ENCODE peak calls at places on chromosomes 13 and 19, in seven cellular contexts. One of them, this sample, is unnamed.
A peak's percentile ranks its signal among the peaks of the same experiment; 100 is the strongest.

GRCh38 chr13:96816874-96817273 is 177.4 kb downstream of the OXGR1 start:
- DNase-seq in SK-N-SH: no peak
- DNase-seq in K562: no peak
- DNase-seq in HepG2: no peak
- DNase-seq in GM12878: no peak
- DNase-seq in H1: no peak
- DNase-seq in HCT116: no peak
- DNase-seq in this sample: peak; percentile 30

GRCh38 chr13:48769107-48769704 is 115.5 kb downstream of the CYSLTR2 start:
- DNase-seq in K562: peak; percentile 57
- DNase-seq in SK-N-SH: peak; percentile 60
- DNase-seq in GM12878: peak; percentile 68
- DNase-seq in HCT116: peak; percentile 85
- DNase-seq in H1: peak; percentile 36
- DNase-seq in HepG2: peak; percentile 82
- DNase-seq in this sample: peak; percentile 72

GRCh38 chr19:15439821-15440641 is 9.7 kb downstream of the WIZ start:
- DNase-seq in GM12878: no peak
- DNase-seq in HCT116: no peak
- DNase-seq in H1: no peak
- DNase-seq in SK-N-SH: no peak
- DNase-seq in K562: no peak
- DNase-seq in HepG2: no peak
- DNase-seq in this sample: no peak

GRCh38 chr19:48490980-48491792 is 20.4 kb downstream of the LMTK3 start:
- DNase-seq in HepG2: no peak
- DNase-seq in H1: no peak
- DNase-seq in K562: peak; percentile 96
- DNase-seq in SK-N-SH: peak; percentile 82
- DNase-seq in GM12878: no peak
- DNase-seq in HCT116: peak; percentile 71
- DNase-seq in this sample: no peak

GRCh38 chr13:46121597-46122163 is 16.8 kb upstream of the CPB2 start:
- DNase-seq in HCT116: no peak
- DNase-seq in SK-N-SH: no peak
- DNase-seq in GM12878: no peak
- DNase-seq in HepG2: peak; percentile 32
- DNase-seq in K562: no peak
- DNase-seq in H1: no peak
- DNase-seq in this sample: no peak

GRCh38 chr13:25371608-25372274 is at the start of gene ATP8A2:
- DNase-seq in GM12878: no peak
- DNase-seq in K562: peak; percentile 39
- DNase-seq in H1: no peak
- DNase-seq in HCT116: no peak
- DNase-seq in HepG2: no peak
- DNase-seq in SK-N-SH: peak; percentile 82
- DNase-seq in this sample: no peak

GRCh38 chr19:52735734-52736133 is 890 bp upstream of the ZNF611 start:
- DNase-seq in SK-N-SH: no peak
- DNase-seq in K562: no peak
- DNase-seq in GM12878: no peak
- DNase-seq in HCT116: no peak
- DNase-seq in HepG2: peak; percentile 51
- DNase-seq in H1: peak; percentile 88
- DNase-seq in this sample: peak; percentile 91

GRCh38 chr19:28242317-28242927 is 970.5 kb downstream of the UQCRFS1 start:
- DNase-seq in H1: no peak
- DNase-seq in GM12878: no peak
- DNase-seq in HCT116: no peak
- DNase-seq in HepG2: no peak
- DNase-seq in K562: peak; percentile 67
- DNase-seq in SK-N-SH: peak; percentile 44
- DNase-seq in this sample: peak; percentile 60

GRCh38 chr19:19355606-19356139 is 35.0 kb downstream of the MAU2 start:
- DNase-seq in H1: no peak
- DNase-seq in HepG2: no peak
- DNase-seq in SK-N-SH: no peak
- DNase-seq in GM12878: no peak
- DNase-seq in HCT116: no peak
- DNase-seq in K562: no peak
- DNase-seq in this sample: no peak

GRCh38 chr19:56969726-56970125 is 129.2 kb upstream of the PEG3 start:
- DNase-seq in GM12878: no peak
- DNase-seq in HepG2: no peak
- DNase-seq in H1: no peak
- DNase-seq in HCT116: no peak
- DNase-seq in K562: no peak
- DNase-seq in SK-N-SH: no peak
- DNase-seq in this sample: no peak

GRCh38 chr19:1063030-1063908 is 3.7 kb upstream of the ARHGAP45 start:
- DNase-seq in H1: no peak
- DNase-seq in HepG2: no peak
- DNase-seq in SK-N-SH: peak; percentile 64
- DNase-seq in K562: peak; percentile 87
- DNase-seq in HCT116: peak; percentile 78
- DNase-seq in GM12878: no peak
- DNase-seq in this sample: no peak

GRCh38 chr13:42049454-42049780 is 969 bp downstream of the DGKH start:
- DNase-seq in H1: no peak
- DNase-seq in GM12878: peak; percentile 8
- DNase-seq in K562: no peak
- DNase-seq in SK-N-SH: no peak
- DNase-seq in HepG2: no peak
- DNase-seq in HCT116: no peak
- DNase-seq in this sample: no peak

GRCh38 chr13:76795701-76796695 is 90.2 kb downstream of the KCTD12 start:
- DNase-seq in HCT116: no peak
- DNase-seq in SK-N-SH: no peak
- DNase-seq in GM12878: no peak
- DNase-seq in H1: no peak
- DNase-seq in K562: no peak
- DNase-seq in HepG2: no peak
- DNase-seq in this sample: no peak

GRCh38 chr13:82257790-82258507 is 1624.3 kb downstream of the SLITRK1 start:
- DNase-seq in GM12878: no peak
- DNase-seq in H1: no peak
- DNase-seq in HCT116: no peak
- DNase-seq in SK-N-SH: no peak
- DNase-seq in K562: no peak
- DNase-seq in HepG2: no peak
- DNase-seq in this sample: no peak

GRCh38 chr13:42551611-42552010 is 22.3 kb upstream of the TNFSF11 start:
- DNase-seq in HepG2: no peak
- DNase-seq in H1: no peak
- DNase-seq in GM12878: no peak
- DNase-seq in SK-N-SH: no peak
- DNase-seq in K562: no peak
- DNase-seq in HCT116: no peak
- DNase-seq in this sample: no peak

GRCh38 chr19:4991996-4992698 is 23.2 kb downstream of the KDM4B start:
- DNase-seq in H1: no peak
- DNase-seq in HCT116: no peak
- DNase-seq in K562: no peak
- DNase-seq in GM12878: no peak
- DNase-seq in SK-N-SH: peak; percentile 5
- DNase-seq in HepG2: no peak
- DNase-seq in this sample: no peak

GRCh38 chr19:50702870-50703829 is 16.5 kb downstream of the SHANK1 start:
- DNase-seq in K562: no peak
- DNase-seq in GM12878: no peak
- DNase-seq in H1: no peak
- DNase-seq in SK-N-SH: no peak
- DNase-seq in HepG2: no peak
- DNase-seq in HCT116: no peak
- DNase-seq in this sample: no peak

GRCh38 chr13:60679928-60680693 is 283.1 kb downstream of the TDRD3 start:
- DNase-seq in HCT116: no peak
- DNase-seq in H1: no peak
- DNase-seq in HepG2: no peak
- DNase-seq in K562: no peak
- DNase-seq in SK-N-SH: no peak
- DNase-seq in GM12878: no peak
- DNase-seq in this sample: no peak

GRCh38 chr19:41872384-41872774 is 4.7 kb upstream of the CD79A start:
- DNase-seq in HCT116: no peak
- DNase-seq in H1: no peak
- DNase-seq in K562: no peak
- DNase-seq in SK-N-SH: no peak
- DNase-seq in GM12878: no peak
- DNase-seq in HepG2: no peak
- DNase-seq in this sample: no peak

GRCh38 chr13:26977541-26977940 is 194.1 kb downstream of the USP12 start:
- DNase-seq in GM12878: no peak
- DNase-seq in SK-N-SH: no peak
- DNase-seq in HepG2: no peak
- DNase-seq in H1: no peak
- DNase-seq in HCT116: no peak
- DNase-seq in K562: no peak
- DNase-seq in this sample: no peak

GRCh38 chr13:101691326-101691725 is 238.9 kb downstream of the ITGBL1 start:
- DNase-seq in HepG2: no peak
- DNase-seq in HCT116: no peak
- DNase-seq in K562: no peak
- DNase-seq in SK-N-SH: no peak
- DNase-seq in H1: no peak
- DNase-seq in GM12878: no peak
- DNase-seq in this sample: no peak

DNA sequence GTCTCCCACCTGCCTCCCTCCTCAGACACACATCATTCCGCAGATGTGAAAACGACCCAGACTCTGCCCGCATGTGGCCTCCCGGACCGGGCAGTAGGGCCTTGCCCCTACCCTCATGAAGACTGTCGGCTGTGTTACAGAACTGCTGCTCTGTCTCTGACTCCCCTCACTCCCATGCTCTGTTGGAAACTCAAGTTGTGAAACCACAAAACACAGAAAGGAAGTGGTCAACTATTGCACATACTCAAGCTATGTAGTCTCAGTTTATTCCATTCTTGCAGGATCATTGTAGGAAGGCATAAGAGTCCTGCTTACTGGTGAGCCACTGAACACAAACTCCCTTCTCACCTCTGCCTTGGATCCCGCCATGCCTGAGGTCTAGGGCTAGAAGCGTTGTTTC is 129.6 kb downstream of the DLEU7 start:
- DNase-seq in HCT116: no peak
- DNase-seq in SK-N-SH: no peak
- DNase-seq in HepG2: no peak
- DNase-seq in K562: no peak
- DNase-seq in H1: no peak
- DNase-seq in GM12878: peak; percentile 16
- DNase-seq in this sample: no peak
- H3K4me3 ChIP-seq in HCT116: no peak overlapping the region
- H3K4me3 ChIP-seq in SK-N-SH: no peak overlapping the region
- H3K4me3 ChIP-seq in HepG2: no peak overlapping the region
- H3K4me3 ChIP-seq in K562: no peak overlapping the region
- H3K4me3 ChIP-seq in H1: no peak overlapping the region
- H3K4me3 ChIP-seq in GM12878: no peak overlapping the region
- H3K4me3 ChIP-seq in this sample: no peak overlapping the region

DNA sequence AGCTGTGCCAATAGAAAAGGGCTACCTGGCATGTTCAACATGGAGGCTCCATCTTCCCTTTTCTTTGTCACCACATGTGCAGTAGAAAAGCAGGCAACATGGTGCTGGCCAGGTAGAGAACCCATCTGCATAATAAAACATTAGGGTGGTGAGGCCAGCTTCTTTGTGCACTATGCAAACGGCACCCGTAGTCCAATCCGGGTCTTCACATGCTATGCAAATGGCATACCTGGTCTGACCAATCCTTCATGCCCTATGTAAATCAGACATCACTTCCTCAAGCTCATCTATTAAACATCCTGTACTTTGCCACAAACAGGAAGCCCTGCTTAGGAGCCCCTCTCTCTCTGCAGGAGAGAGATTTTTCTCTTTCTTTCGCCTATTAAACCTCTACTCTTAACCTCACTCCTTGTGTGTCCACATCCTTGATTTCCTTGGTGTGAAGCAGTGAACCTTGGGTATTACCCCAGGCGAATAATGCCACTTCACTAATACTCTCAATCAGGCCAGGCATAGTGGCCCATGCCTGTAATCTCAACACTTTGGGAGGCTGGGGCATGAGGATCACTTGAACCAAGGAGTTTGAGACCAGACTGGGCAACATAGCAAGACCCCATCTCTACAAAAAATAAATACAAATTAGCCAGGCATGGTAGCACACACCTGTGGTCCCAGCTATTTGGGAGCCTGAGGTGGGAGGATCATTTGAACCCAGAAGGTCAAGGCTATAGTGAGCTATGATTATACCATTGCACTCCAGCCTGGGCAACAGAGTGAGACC is 111.3 kb upstream of the MRI1 start:
- DNase-seq in SK-N-SH: no peak
- DNase-seq in HepG2: no peak
- DNase-seq in HCT116: no peak
- DNase-seq in H1: no peak
- DNase-seq in K562: no peak
- DNase-seq in GM12878: no peak
- DNase-seq in this sample: peak; percentile 33
- TF ChIP-seq YY1 in SK-N-SH: no peak
- TF ChIP-seq YY1 in HepG2: no peak
- TF ChIP-seq YY1 in HCT116: no peak
- TF ChIP-seq YY1 in H1: peak; percentile 46
- TF ChIP-seq YY1 in K562: no peak
- TF ChIP-seq YY1 in GM12878: no peak
- TF ChIP-seq YY1 in this sample: no peak

GRCh38 chr19:3577741-3578344 is 5.1 kb downstream of the HMG20B start:
- DNase-seq in SK-N-SH: peak; percentile 25
- DNase-seq in HCT116: no peak
- DNase-seq in HepG2: no peak
- DNase-seq in H1: no peak
- DNase-seq in K562: no peak
- DNase-seq in GM12878: no peak
- DNase-seq in this sample: no peak

GRCh38 chr19:3578390-3578789 is 5.6 kb downstream of the HMG20B start:
- DNase-seq in SK-N-SH: peak; percentile 5
- DNase-seq in K562: no peak
- DNase-seq in GM12878: no peak
- DNase-seq in HCT116: no peak
- DNase-seq in HepG2: no peak
- DNase-seq in H1: no peak
- DNase-seq in this sample: no peak

GRCh38 chr19:3575260-3575741 is 2.6 kb downstream of the HMG20B start:
- DNase-seq in K562: no peak
- DNase-seq in HCT116: no peak
- DNase-seq in H1: no peak
- DNase-seq in SK-N-SH: peak; percentile 10
- DNase-seq in HepG2: peak; percentile 55
- DNase-seq in GM12878: no peak
- DNase-seq in this sample: no peak

GRCh38 chr19:3575949-3576673 is 3.4 kb downstream of the HMG20B start:
- DNase-seq in K562: no peak
- DNase-seq in GM12878: no peak
- DNase-seq in HepG2: no peak
- DNase-seq in HCT116: no peak
- DNase-seq in SK-N-SH: peak; percentile 14
- DNase-seq in H1: no peak
- DNase-seq in this sample: no peak

GRCh38 chr19:3576696-3577443 is 4.1 kb downstream of the HMG20B start:
- DNase-seq in H1: peak; percentile 58
- DNase-seq in K562: peak; percentile 87
- DNase-seq in GM12878: no peak
- DNase-seq in HCT116: no peak
- DNase-seq in SK-N-SH: peak; percentile 78
- DNase-seq in HepG2: no peak
- DNase-seq in this sample: no peak
- H3K4me3 ChIP-seq in H1: peak overlapping the region; percentile 67
- H3K4me3 ChIP-seq in K562: peak overlapping the region; percentile 11
- H3K4me3 ChIP-seq in GM12878: no peak overlapping the region
- H3K4me3 ChIP-seq in HCT116: peak overlapping the region; percentile 54
- H3K4me3 ChIP-seq in SK-N-SH: no peak overlapping the region
- H3K4me3 ChIP-seq in HepG2: no peak overlapping the region
- H3K4me3 ChIP-seq in this sample: no peak overlapping the region

GRCh38 chr13:107138468-107138867 is 570.5 kb upstream of the ARGLU1 start:
- DNase-seq in H1: no peak
- DNase-seq in HepG2: no peak
- DNase-seq in HCT116: no peak
- DNase-seq in K562: no peak
- DNase-seq in GM12878: no peak
- DNase-seq in SK-N-SH: no peak
- DNase-seq in this sample: no peak
- TF ChIP-seq YY1 in H1: no peak
- TF ChIP-seq YY1 in HepG2: no peak
- TF ChIP-seq YY1 in HCT116: no peak
- TF ChIP-seq YY1 in K562: no peak
- TF ChIP-seq YY1 in GM12878: no peak
- TF ChIP-seq YY1 in SK-N-SH: no peak
- TF ChIP-seq YY1 in this sample: no peak

This sample was measured in NT2/D1.